ENCODE peak calls at places on chromosomes 11 and 22, in five cellular contexts. E, G, P, L and D are unnamed samples.

GRCh38 chr11:124879999-124880611 is 14.9 kb downstream of the ROBO3 start:
- DNase-seq in E (no peak), G (no peak), P (no peak), L (no peak), D (no peak)

GRCh38 chr11:114026355-114026754 is 33.2 kb upstream of the ZBTB16 start:
- DNase-seq in E (peak; percentile 6), G (peak; percentile 83), P (no peak), L (no peak), D (no peak)

GRCh38 chr11:82791779-82792178 is 58.1 kb upstream of the FAM181B start:
- DNase-seq in E (no peak), G (no peak), P (no peak), L (no peak), D (no peak)

GRCh38 chr11:134577801-134578200 is 165.8 kb upstream of the B3GAT1 start:
- DNase-seq in E (no peak), G (no peak), P (no peak), L (no peak), D (no peak)

GRCh38 chr11:111019931-111020381 is 225.6 kb upstream of the POU2AF2 start:
- DNase-seq in E (no peak), G (no peak), P (no peak), L (no peak), D (no peak)

GRCh38 chr11:45665206-45665932 is at the start of gene CHST1:
- DNase-seq in E (peak; percentile 32), G (peak; percentile 45), P (peak; percentile 16), L (peak; percentile 41), D (peak; percentile 54)

GRCh38 chr11:110298298-110298765 is 1.9 kb upstream of the RDX start:
- DNase-seq in E (peak; percentile 37), G (no peak), P (no peak), L (no peak), D (no peak)

GRCh38 chr11:73265278-73265810 is 6.8 kb upstream of the P2RY6 start:
- DNase-seq in E (peak; percentile 25), G (no peak), P (no peak), L (no peak), D (peak; percentile 11)

GRCh38 chr11:58068640-58069039 is 37.9 kb downstream of the OR6Q1 start:
- DNase-seq in E (no peak), G (peak; percentile 43), P (no peak), L (no peak), D (no peak)

GRCh38 chr11:20125927-20126326 is 34.3 kb downstream of the DBX1 start:
- DNase-seq in E (peak; percentile 88), G (no peak), P (no peak), L (no peak), D (no peak)

GRCh38 chr22:49930596-49931412 is 12.4 kb downstream of the CRELD2 start:
- DNase-seq in E (peak; percentile 20), G (peak; percentile 43), P (peak; percentile 89), L (peak; percentile 89), D (peak; percentile 68)

DNA sequence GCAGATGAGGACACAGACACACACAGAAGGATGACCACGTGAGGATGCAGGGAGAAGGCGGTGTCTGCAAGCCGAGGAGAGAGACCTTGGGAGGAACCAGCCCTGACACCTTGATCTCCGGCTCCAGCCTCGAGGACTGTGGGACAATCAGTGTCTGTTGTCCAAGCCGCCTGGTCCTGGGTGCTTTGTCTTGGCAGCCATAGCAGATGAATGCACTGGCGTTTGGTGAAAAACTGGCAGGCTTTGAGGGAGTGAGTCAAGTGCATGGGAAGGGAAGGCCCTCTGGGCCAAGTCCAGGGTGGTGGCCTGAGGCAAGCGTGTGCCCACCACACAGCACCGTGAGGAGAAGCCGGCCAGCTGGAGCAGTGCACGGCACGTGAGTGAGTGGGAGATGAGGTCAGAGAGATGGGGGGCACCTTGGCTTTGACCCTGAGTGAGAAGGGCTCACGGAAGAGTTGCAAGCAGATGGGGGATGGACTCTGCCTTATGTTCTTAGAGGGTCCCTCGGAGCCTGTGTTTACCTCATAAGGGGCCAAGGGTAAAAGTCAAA is 12.4 kb upstream of the BRSK2 start:
- DNase-seq in E (no peak), G (no peak), P (no peak), L (no peak), D (no peak)
- H3K4me3 ChIP-seq in E (no peak overlapping the region), G (no peak overlapping the region), P (no peak overlapping the region), L (no peak overlapping the region), D (no peak overlapping the region)

GRCh38 chr11:118241191-118242098 is 10.7 kb downstream of the MPZL3 start:
- DNase-seq in E (peak; percentile 57), G (no peak), P (peak; percentile 59), L (no peak), D (peak; percentile 59)
- H3K4me3 ChIP-seq in E (no peak overlapping the region), G (no peak overlapping the region), P (no peak overlapping the region), L (no peak overlapping the region), D (no peak overlapping the region)

GRCh38 chr11:133560467-133560866 is 28.2 kb upstream of the OPCML start:
- DNase-seq in E (no peak), G (no peak), P (no peak), L (no peak), D (no peak)
- H3K4me3 ChIP-seq in E (no peak overlapping the region), G (no peak overlapping the region), P (no peak overlapping the region), L (no peak overlapping the region), D (no peak overlapping the region)

GRCh38 chr22:37566903-37567798 is 6.9 kb downstream of the CDC42EP1 start:
- DNase-seq in E (peak; percentile 63), G (peak; percentile 93), P (peak; percentile 97), L (peak; percentile 88), D (peak; percentile 91)
- H3K4me3 ChIP-seq in E (no peak overlapping the region), G (no peak overlapping the region), P (no peak overlapping the region), L (no peak overlapping the region), D (no peak overlapping the region)

GRCh38 chr11:46918087-46918751 is at the start of gene LRP4:
- DNase-seq in E (peak; percentile 24), G (peak; percentile 73), P (peak; percentile 57), L (no peak), D (peak; percentile 49)

GRCh38 chr11:46917109-46918086 is 952 bp downstream of the LRP4 start:
- DNase-seq in E (no peak), G (peak; percentile 52), P (no peak), L (no peak), D (no peak)

GRCh38 chr11:46916669-46917108 is 1.7 kb downstream of the LRP4 start:
- DNase-seq in E (peak; percentile 76), G (peak; percentile 89), P (peak; percentile 43), L (peak; percentile 65), D (peak; percentile 69)

GRCh38 chr11:46920709-46921108 is 2.4 kb upstream of the LRP4 start:
- DNase-seq in E (peak; percentile 99), G (no peak), P (peak; percentile 42), L (peak; percentile 34), D (peak; percentile 88)

GRCh38 chr11:46918778-46919513 is 596 bp upstream of the LRP4 start:
- DNase-seq in E (no peak), G (peak; percentile 63), P (no peak), L (no peak), D (no peak)
- H3K4me3 ChIP-seq in E (peak overlapping the region; percentile 44), G (peak overlapping the region; percentile 88), P (no peak overlapping the region), L (peak overlapping the region; percentile 58), D (no peak overlapping the region)

DNA sequence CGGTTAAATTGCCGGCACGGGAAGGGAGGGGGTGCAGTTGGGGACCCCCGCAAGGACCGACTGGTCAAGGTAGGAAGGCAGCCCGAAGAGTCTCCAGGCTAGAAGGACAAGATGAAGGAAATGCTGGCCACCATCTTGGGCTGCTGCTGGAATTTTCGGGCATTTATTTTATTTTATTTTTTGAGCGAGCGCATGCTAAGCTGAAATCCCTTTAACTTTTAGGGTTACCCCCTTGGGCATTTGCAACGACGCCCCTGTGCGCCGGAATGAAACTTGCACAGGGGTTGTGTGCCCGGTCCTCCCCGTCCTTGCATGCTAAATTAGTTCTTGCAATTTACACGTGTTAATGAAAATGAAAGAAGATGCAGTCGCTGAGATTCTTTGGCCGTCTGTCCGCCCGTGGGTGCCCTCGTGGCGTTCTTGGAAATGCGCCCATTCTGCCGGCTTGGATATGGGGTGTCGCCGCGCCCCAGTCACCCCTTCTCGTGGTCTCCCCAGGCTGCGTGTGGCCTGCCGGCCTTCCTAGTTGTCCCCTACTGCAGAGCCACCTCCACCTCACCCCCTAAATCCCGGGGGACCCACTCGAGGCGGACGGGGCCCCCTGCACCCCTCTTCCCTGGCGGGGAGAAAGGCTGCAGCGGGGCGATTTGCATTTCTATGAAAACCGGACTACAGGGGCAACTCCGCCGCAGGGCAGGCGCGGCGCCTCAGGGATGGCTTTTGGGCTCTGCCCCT is 529 bp upstream of the CCND1 start:
- DNase-seq in E (no peak), G (peak; percentile 50), P (peak; percentile 58), L (no peak), D (peak; percentile 51)
- H3K4me3 ChIP-seq in E (peak overlapping the region; percentile 70), G (peak overlapping the region; percentile 91), P (no peak overlapping the region), L (peak overlapping the region; percentile 60), D (peak overlapping the region; percentile 73)